ENCODE peak calls at places on chromosomes 11 and 22, in seven cellular contexts. A, T, M, E, N, S and B are unnamed samples.

GRCh38 chr11:110003426-110003825 is 89.8 kb upstream of the ZC3H12C start:
- DNase-seq in A (no peak), T (no peak), M (no peak), E (peak; percentile 9), N (no peak), S (no peak), B (no peak)

GRCh38 chr11:27716216-27716615 is 16.0 kb upstream of the BDNF start:
- DNase-seq in A (no peak), T (no peak), M (no peak), E (no peak), N (no peak), S (no peak), B (no peak)

GRCh38 chr22:26535499-26535898 is 23.2 kb upstream of the TFIP11 start:
- DNase-seq in A (no peak), T (no peak), M (no peak), E (no peak), N (no peak), S (no peak), B (no peak)

GRCh38 chr11:133945087-133945974 is 11.4 kb downstream of the IGSF9B start:
- DNase-seq in A (no peak), T (peak; percentile 80), M (no peak), E (no peak), N (peak; percentile 31), S (no peak), B (no peak)

GRCh38 chr22:50683086-50683993 is 10.7 kb downstream of the SHANK3 start:
- DNase-seq in A (no peak), T (peak; percentile 11), M (no peak), E (no peak), N (no peak), S (peak; percentile 46), B (no peak)

GRCh38 chr22:39514373-39514973 is 5.9 kb upstream of the ATF4 start:
- DNase-seq in A (no peak), T (peak; percentile 80), M (peak; percentile 59), E (peak; percentile 57), N (peak; percentile 64), S (no peak), B (peak; percentile 41)

GRCh38 chr11:100857236-100858005 is 170.3 kb downstream of the ARHGAP42 start:
- DNase-seq in A (no peak), T (no peak), M (no peak), E (no peak), N (no peak), S (no peak), B (no peak)

GRCh38 chr11:102666331-102666957 is 39.1 kb downstream of the MMP27 start:
- DNase-seq in A (peak; percentile 36), T (peak; percentile 31), M (peak; percentile 58), E (peak; percentile 18), N (no peak), S (peak; percentile 18), B (peak; percentile 50)

GRCh38 chr11:76671236-76671590 is 666 bp upstream of the LRRC32 start:
- DNase-seq in A (no peak), T (no peak), M (no peak), E (no peak), N (no peak), S (no peak), B (no peak)

GRCh38 chr22:31637375-31637937 is 24.6 kb downstream of the PISD start:
- DNase-seq in A (no peak), T (peak; percentile 54), M (peak; percentile 85), E (no peak), N (no peak), S (peak; percentile 58), B (no peak)
- TF ChIP-seq POLR2A in A (no peak), T (no peak), M (no peak), E (no peak), N (no peak), S (peak; percentile 81), B (no peak)

GRCh38 chr11:83158965-83159900 is 2.3 kb downstream of the PCF11 start:
- DNase-seq in A (no peak), T (no peak), M (no peak), E (no peak), N (no peak), S (no peak), B (peak; percentile 24)

GRCh38 chr11:83156996-83157754 is at the start of gene PCF11:
- DNase-seq in A (no peak), T (peak; percentile 23), M (no peak), E (no peak), N (no peak), S (no peak), B (no peak)

GRCh38 chr11:83157755-83158473 is 983 bp downstream of the PCF11 start:
- DNase-seq in A (peak; percentile 59), T (peak; percentile 75), M (peak; percentile 97), E (peak; percentile 55), N (peak; percentile 64), S (no peak), B (peak; percentile 70)

GRCh38 chr11:83158474-83158786 is 1.5 kb downstream of the PCF11 start:
- DNase-seq in A (no peak), T (no peak), M (no peak), E (no peak), N (no peak), S (no peak), B (no peak)

GRCh38 chr11:83156150-83156995 is 558 bp upstream of the PCF11 start:
- DNase-seq in A (peak; percentile 99), T (peak; percentile 100), M (peak; percentile 100), E (peak; percentile 99), N (peak; percentile 99), S (peak; percentile 80), B (peak; percentile 100)
- TF ChIP-seq POLR2A in A (peak; percentile 69), T (peak; percentile 97), M (no peak), E (no peak), N (peak; percentile 97), S (no peak), B (no peak)

GRCh38 chr11:61794579-61794978 is 1.9 kb downstream of the FEN1 start:
- DNase-seq in A (no peak), T (no peak), M (no peak), E (no peak), N (no peak), S (no peak), B (no peak)

GRCh38 chr11:61793084-61793828 is 545 bp downstream of the FEN1 start:
- DNase-seq in A (no peak), T (no peak), M (peak; percentile 48), E (no peak), N (no peak), S (no peak), B (no peak)

GRCh38 chr11:61791737-61792309 is 576 bp downstream of the TMEM258 start:
- DNase-seq in A (peak; percentile 33), T (peak; percentile 89), M (peak; percentile 74), E (peak; percentile 76), N (peak; percentile 85), S (no peak), B (peak; percentile 95)

GRCh38 chr11:61793829-61794204 is 1.1 kb downstream of the FEN1 start:
- DNase-seq in A (no peak), T (no peak), M (no peak), E (no peak), N (no peak), S (no peak), B (no peak)

GRCh38 chr11:61792310-61793083 is at the start of the genes FEN1 and TMEM258:
- DNase-seq in A (peak; percentile 84), T (peak; percentile 93), M (peak; percentile 95), E (peak; percentile 88), N (peak; percentile 87), S (peak; percentile 91), B (peak; percentile 98)
- TF ChIP-seq POLR2A in A (peak; percentile 43), T (no peak), M (peak; percentile 96), E (peak; percentile 69), N (peak; percentile 85), S (peak; percentile 89), B (peak; percentile 90)

DNA sequence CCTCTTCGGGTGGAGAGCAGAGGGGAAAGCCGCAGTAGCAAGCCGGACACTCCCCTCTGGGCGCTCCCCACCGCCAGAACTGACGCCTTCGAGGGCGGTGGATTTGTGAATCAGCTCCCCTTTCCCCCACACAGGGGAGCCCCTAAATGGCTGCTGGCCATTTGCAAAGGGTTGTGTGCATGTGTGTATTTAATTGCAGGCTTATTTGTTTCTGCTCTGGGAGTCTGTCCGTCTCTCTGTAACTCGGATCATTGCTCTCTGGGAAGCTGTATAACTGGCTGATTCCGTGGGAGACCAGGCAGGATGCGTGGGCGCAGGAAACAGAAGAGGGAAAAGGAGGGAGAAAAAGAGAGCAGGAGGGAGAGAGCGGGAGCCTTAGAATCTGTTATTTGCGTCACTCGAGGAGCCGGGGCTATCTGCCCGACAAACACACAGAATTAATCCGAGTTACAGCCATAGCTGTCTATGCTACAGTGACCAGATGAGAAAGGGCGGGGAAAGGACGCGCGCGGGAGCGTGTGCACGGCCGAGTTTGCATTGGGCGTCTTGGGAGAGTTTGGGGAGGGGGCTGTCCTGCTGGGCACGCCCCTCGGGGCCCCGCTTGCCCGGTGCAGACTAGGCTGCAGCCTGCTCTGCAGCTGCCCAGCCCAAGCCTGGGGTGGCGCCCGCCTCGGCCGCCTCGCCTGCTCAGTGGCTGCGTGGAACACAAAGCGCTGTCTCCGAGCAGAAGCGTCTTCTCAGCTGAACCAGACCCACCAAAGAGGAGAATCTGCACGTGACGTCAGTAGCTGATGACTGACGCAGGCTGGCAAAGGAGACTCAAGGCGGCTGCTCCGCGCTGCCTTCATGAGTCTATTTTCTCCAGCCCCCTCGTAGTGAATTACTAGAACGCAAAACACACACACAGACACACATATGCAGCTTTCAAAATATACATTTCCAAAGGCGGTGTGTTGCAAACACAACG is 105.3 kb upstream of the HSD17B12 start:
- DNase-seq in A (no peak), T (peak; percentile 85), M (peak; percentile 57), E (no peak), N (peak; percentile 53), S (no peak), B (peak; percentile 10)
- TF ChIP-seq POLR2A in A (no peak), T (no peak), M (no peak), E (no peak), N (no peak), S (no peak), B (no peak)

GRCh38 chr22:29313126-29314071 is 2.1 kb downstream of the RASL10A start:
- DNase-seq in A (no peak), T (peak; percentile 60), M (no peak), E (peak; percentile 48), N (no peak), S (peak; percentile 53), B (peak; percentile 50)
- TF ChIP-seq POLR2A in A (no peak), T (no peak), M (no peak), E (no peak), N (no peak), S (no peak), B (no peak)

DNA sequence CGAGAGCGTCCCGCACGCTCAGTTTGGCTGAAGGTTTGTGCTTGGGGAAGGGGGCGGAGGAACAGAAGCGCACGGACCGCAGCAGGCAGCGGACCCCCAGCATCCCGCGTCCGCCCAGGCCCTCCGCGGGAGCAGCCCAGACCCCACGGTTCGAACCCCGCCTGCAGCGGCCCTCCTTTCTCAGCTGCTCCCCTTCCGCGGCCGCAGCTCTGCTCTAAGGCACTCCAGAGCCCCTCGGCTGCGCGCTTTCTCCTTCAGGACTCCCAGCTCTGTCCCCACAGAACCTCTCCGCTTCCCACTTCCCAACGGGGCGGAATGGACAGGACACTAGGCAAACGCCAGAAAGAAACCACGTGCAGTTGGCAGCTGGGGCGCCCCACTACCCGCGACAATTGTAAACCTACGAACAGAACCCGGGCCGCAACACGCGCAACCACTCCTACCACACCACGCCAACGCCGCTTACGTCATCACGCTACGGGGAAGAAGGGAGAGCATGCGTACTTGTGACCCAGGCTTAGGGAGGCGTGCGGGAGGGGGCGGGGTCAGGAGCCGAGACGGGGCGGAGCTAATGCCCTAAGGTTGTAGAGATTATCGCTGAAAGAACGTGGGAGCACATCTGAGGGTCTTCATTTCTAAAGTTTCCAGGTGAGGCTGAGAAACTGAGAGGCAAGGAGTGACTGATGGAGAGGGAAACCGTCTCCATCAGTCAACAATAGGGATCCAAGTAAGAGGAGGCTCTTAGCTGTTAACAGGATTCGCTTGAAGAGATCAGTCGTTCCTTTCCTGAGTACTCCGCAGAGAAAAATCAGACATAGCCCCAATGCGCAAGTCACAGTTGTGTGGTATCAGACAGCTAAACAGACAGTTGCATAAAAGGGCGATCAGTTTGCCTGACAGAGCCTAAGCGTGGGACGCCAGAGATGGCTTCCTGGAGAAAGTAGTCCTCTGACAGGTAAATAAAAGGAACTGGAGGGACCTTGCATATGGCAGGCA is at the start of gene NARS2:
- DNase-seq in A (peak; percentile 97), T (peak; percentile 99), M (peak; percentile 99), E (peak; percentile 98), N (peak; percentile 98), S (peak; percentile 73), B (peak; percentile 97)
- TF ChIP-seq POLR2A in A (peak; percentile 88), T (peak; percentile 52), M (peak; percentile 86), E (peak; percentile 79), N (peak; percentile 97), S (peak; percentile 70), B (peak; percentile 79)